ENCODE peak calls at places on chromosomes 4 and X, in ten cellular contexts. One of them, this sample, is unnamed.

GRCh38 chrX:65811558-65812228 is 144.2 kb downstream of the MSN start:
- DNase-seq in NCI-H1105: no peak
- DNase-seq in GM12892: no peak
- DNase-seq in nephron progenitor cell: no peak
- DNase-seq in thoracic aorta: no peak
- DNase-seq in CD4-positive, CD25-positive, alpha-beta regulatory T cell: no peak
- DNase-seq in T-helper 22 cell: no peak
- DNase-seq in CD8-positive, alpha-beta T cell: no peak
- DNase-seq in HTR-8/SVneo: no peak
- DNase-seq in T-helper 1 cell: no peak
- DNase-seq in this sample: no peak

GRCh38 chrX:46912098-46912672 is at the start of gene JADE3:
- DNase-seq in T-helper 22 cell: peak; percentile 10
- DNase-seq in HTR-8/SVneo: peak; percentile 36
- DNase-seq in thoracic aorta: peak; percentile 11
- DNase-seq in CD8-positive, alpha-beta T cell: peak; percentile 16
- DNase-seq in T-helper 1 cell: peak; percentile 9
- DNase-seq in NCI-H1105: peak; percentile 71
- DNase-seq in GM12892: peak; percentile 31
- DNase-seq in nephron progenitor cell: peak; percentile 81
- DNase-seq in CD4-positive, CD25-positive, alpha-beta regulatory T cell: no peak
- DNase-seq in this sample: no peak

GRCh38 chr4:168558587-168558986 is 61.7 kb downstream of the PALLD start:
- DNase-seq in GM12892: no peak
- DNase-seq in CD8-positive, alpha-beta T cell: no peak
- DNase-seq in nephron progenitor cell: no peak
- DNase-seq in HTR-8/SVneo: peak; percentile 66
- DNase-seq in T-helper 1 cell: no peak
- DNase-seq in CD4-positive, CD25-positive, alpha-beta regulatory T cell: no peak
- DNase-seq in T-helper 22 cell: no peak
- DNase-seq in thoracic aorta: no peak
- DNase-seq in NCI-H1105: no peak
- DNase-seq in this sample: no peak

GRCh38 chr4:86939123-86939522 is 4.3 kb downstream of the AFF1 start:
- DNase-seq in NCI-H1105: no peak
- DNase-seq in HTR-8/SVneo: no peak
- DNase-seq in CD8-positive, alpha-beta T cell: no peak
- DNase-seq in CD4-positive, CD25-positive, alpha-beta regulatory T cell: peak; percentile 38
- DNase-seq in GM12892: no peak
- DNase-seq in T-helper 1 cell: no peak
- DNase-seq in nephron progenitor cell: no peak
- DNase-seq in thoracic aorta: no peak
- DNase-seq in T-helper 22 cell: no peak
- DNase-seq in this sample: no peak

GRCh38 chr4:6926681-6927478 is 17.3 kb downstream of the TBC1D14 start:
- DNase-seq in NCI-H1105: no peak
- DNase-seq in T-helper 1 cell: peak; percentile 71
- DNase-seq in CD4-positive, CD25-positive, alpha-beta regulatory T cell: peak; percentile 58
- DNase-seq in nephron progenitor cell: peak; percentile 31
- DNase-seq in GM12892: no peak
- DNase-seq in thoracic aorta: no peak
- DNase-seq in CD8-positive, alpha-beta T cell: peak; percentile 65
- DNase-seq in T-helper 22 cell: peak; percentile 62
- DNase-seq in HTR-8/SVneo: no peak
- DNase-seq in this sample: no peak

GRCh38 chrX:45479835-45480422 is 279.3 kb upstream of the DIPK2B start:
- DNase-seq in T-helper 1 cell: no peak
- DNase-seq in nephron progenitor cell: no peak
- DNase-seq in CD4-positive, CD25-positive, alpha-beta regulatory T cell: no peak
- DNase-seq in NCI-H1105: no peak
- DNase-seq in CD8-positive, alpha-beta T cell: no peak
- DNase-seq in GM12892: no peak
- DNase-seq in HTR-8/SVneo: peak; percentile 35
- DNase-seq in T-helper 22 cell: no peak
- DNase-seq in thoracic aorta: no peak
- DNase-seq in this sample: no peak

GRCh38 chr4:190020790-190021717 is 6.0 kb downstream of the FRG2 start:
- DNase-seq in GM12892: peak; percentile 18
- DNase-seq in T-helper 1 cell: no peak
- DNase-seq in CD4-positive, CD25-positive, alpha-beta regulatory T cell: peak; percentile 15
- DNase-seq in NCI-H1105: no peak
- DNase-seq in thoracic aorta: no peak
- DNase-seq in T-helper 22 cell: no peak
- DNase-seq in HTR-8/SVneo: peak; percentile 89
- DNase-seq in nephron progenitor cell: no peak
- DNase-seq in CD8-positive, alpha-beta T cell: peak; percentile 25
- DNase-seq in this sample: no peak

GRCh38 chr4:8176547-8177399 is 18.2 kb upstream of the ABLIM2 start:
- DNase-seq in HTR-8/SVneo: peak; percentile 78
- DNase-seq in GM12892: peak; percentile 71
- DNase-seq in T-helper 1 cell: peak; percentile 18
- DNase-seq in NCI-H1105: no peak
- DNase-seq in T-helper 22 cell: no peak
- DNase-seq in CD8-positive, alpha-beta T cell: peak; percentile 48
- DNase-seq in CD4-positive, CD25-positive, alpha-beta regulatory T cell: peak; percentile 49
- DNase-seq in nephron progenitor cell: peak; percentile 66
- DNase-seq in thoracic aorta: no peak
- DNase-seq in this sample: no peak

GRCh38 chr4:52576326-52576725 is 82.8 kb downstream of the USP46 start:
- DNase-seq in GM12892: no peak
- DNase-seq in NCI-H1105: no peak
- DNase-seq in HTR-8/SVneo: no peak
- DNase-seq in CD8-positive, alpha-beta T cell: no peak
- DNase-seq in T-helper 22 cell: no peak
- DNase-seq in nephron progenitor cell: no peak
- DNase-seq in thoracic aorta: no peak
- DNase-seq in T-helper 1 cell: no peak
- DNase-seq in CD4-positive, CD25-positive, alpha-beta regulatory T cell: no peak
- DNase-seq in this sample: no peak

GRCh38 chr4:6771229-6771671 is 11.3 kb upstream of the KIAA0232 start:
- DNase-seq in GM12892: no peak
- DNase-seq in NCI-H1105: no peak
- DNase-seq in T-helper 22 cell: no peak
- DNase-seq in thoracic aorta: peak; percentile 86
- DNase-seq in CD8-positive, alpha-beta T cell: no peak
- DNase-seq in T-helper 1 cell: no peak
- DNase-seq in HTR-8/SVneo: no peak
- DNase-seq in nephron progenitor cell: no peak
- DNase-seq in CD4-positive, CD25-positive, alpha-beta regulatory T cell: no peak
- DNase-seq in this sample: no peak

GRCh38 chr4:129545599-129546278 is 449.8 kb downstream of the C4orf33 start:
- DNase-seq in GM12892: no peak
- DNase-seq in nephron progenitor cell: no peak
- DNase-seq in thoracic aorta: peak; percentile 11
- DNase-seq in NCI-H1105: no peak
- DNase-seq in HTR-8/SVneo: no peak
- DNase-seq in T-helper 22 cell: no peak
- DNase-seq in CD8-positive, alpha-beta T cell: no peak
- DNase-seq in T-helper 1 cell: no peak
- DNase-seq in CD4-positive, CD25-positive, alpha-beta regulatory T cell: no peak
- DNase-seq in this sample: peak; percentile 34

GRCh38 chr4:151197258-151197657 is 79.7 kb upstream of the PRSS48 start:
- DNase-seq in HTR-8/SVneo: no peak
- DNase-seq in nephron progenitor cell: no peak
- DNase-seq in CD4-positive, CD25-positive, alpha-beta regulatory T cell: no peak
- DNase-seq in NCI-H1105: no peak
- DNase-seq in T-helper 1 cell: no peak
- DNase-seq in thoracic aorta: no peak
- DNase-seq in CD8-positive, alpha-beta T cell: no peak
- DNase-seq in GM12892: no peak
- DNase-seq in T-helper 22 cell: no peak
- DNase-seq in this sample: no peak

GRCh38 chr4:8847331-8847730 is 24.3 kb downstream of the HMX1 start:
- DNase-seq in nephron progenitor cell: no peak
- DNase-seq in thoracic aorta: no peak
- DNase-seq in NCI-H1105: no peak
- DNase-seq in T-helper 22 cell: no peak
- DNase-seq in GM12892: peak; percentile 2
- DNase-seq in CD8-positive, alpha-beta T cell: no peak
- DNase-seq in CD4-positive, CD25-positive, alpha-beta regulatory T cell: no peak
- DNase-seq in HTR-8/SVneo: no peak
- DNase-seq in T-helper 1 cell: no peak
- DNase-seq in this sample: no peak

GRCh38 chrX:13855689-13856425 is 39.0 kb upstream of the GPM6B start:
- DNase-seq in T-helper 1 cell: no peak
- DNase-seq in nephron progenitor cell: no peak
- DNase-seq in CD4-positive, CD25-positive, alpha-beta regulatory T cell: no peak
- DNase-seq in HTR-8/SVneo: no peak
- DNase-seq in GM12892: no peak
- DNase-seq in thoracic aorta: no peak
- DNase-seq in T-helper 22 cell: no peak
- DNase-seq in NCI-H1105: no peak
- DNase-seq in CD8-positive, alpha-beta T cell: no peak
- DNase-seq in this sample: no peak

GRCh38 chr4:142314183-142314582 is 531.9 kb downstream of the INPP4B start:
- DNase-seq in HTR-8/SVneo: no peak
- DNase-seq in CD8-positive, alpha-beta T cell: no peak
- DNase-seq in GM12892: no peak
- DNase-seq in T-helper 1 cell: no peak
- DNase-seq in T-helper 22 cell: no peak
- DNase-seq in CD4-positive, CD25-positive, alpha-beta regulatory T cell: no peak
- DNase-seq in nephron progenitor cell: no peak
- DNase-seq in thoracic aorta: no peak
- DNase-seq in NCI-H1105: no peak
- DNase-seq in this sample: no peak

GRCh38 chr4:93199492-93199891 is 629.1 kb upstream of the ATOH1 start:
- DNase-seq in T-helper 1 cell: no peak
- DNase-seq in CD8-positive, alpha-beta T cell: no peak
- DNase-seq in GM12892: no peak
- DNase-seq in T-helper 22 cell: no peak
- DNase-seq in HTR-8/SVneo: peak; percentile 11
- DNase-seq in thoracic aorta: no peak
- DNase-seq in CD4-positive, CD25-positive, alpha-beta regulatory T cell: no peak
- DNase-seq in NCI-H1105: peak; percentile 3
- DNase-seq in nephron progenitor cell: peak; percentile 9
- DNase-seq in this sample: no peak

GRCh38 chr4:133096972-133097371 is 52.1 kb upstream of the PCDH10 start:
- DNase-seq in T-helper 22 cell: no peak
- DNase-seq in NCI-H1105: no peak
- DNase-seq in CD8-positive, alpha-beta T cell: no peak
- DNase-seq in thoracic aorta: no peak
- DNase-seq in HTR-8/SVneo: no peak
- DNase-seq in nephron progenitor cell: no peak
- DNase-seq in GM12892: no peak
- DNase-seq in T-helper 1 cell: no peak
- DNase-seq in CD4-positive, CD25-positive, alpha-beta regulatory T cell: no peak
- DNase-seq in this sample: no peak

GRCh38 chr4:183141997-183142396 is 42.9 kb downstream of the WWC2 start:
- DNase-seq in GM12892: no peak
- DNase-seq in HTR-8/SVneo: no peak
- DNase-seq in NCI-H1105: no peak
- DNase-seq in CD8-positive, alpha-beta T cell: no peak
- DNase-seq in CD4-positive, CD25-positive, alpha-beta regulatory T cell: no peak
- DNase-seq in nephron progenitor cell: no peak
- DNase-seq in T-helper 1 cell: no peak
- DNase-seq in T-helper 22 cell: no peak
- DNase-seq in thoracic aorta: no peak
- DNase-seq in this sample: no peak

GRCh38 chr4:176849076-176849475 is 56.4 kb upstream of the VEGFC start:
- DNase-seq in NCI-H1105: no peak
- DNase-seq in nephron progenitor cell: no peak
- DNase-seq in CD8-positive, alpha-beta T cell: no peak
- DNase-seq in CD4-positive, CD25-positive, alpha-beta regulatory T cell: no peak
- DNase-seq in T-helper 1 cell: no peak
- DNase-seq in thoracic aorta: no peak
- DNase-seq in GM12892: no peak
- DNase-seq in HTR-8/SVneo: no peak
- DNase-seq in T-helper 22 cell: no peak
- DNase-seq in this sample: no peak

GRCh38 chr4:89324671-89325070 is 17.1 kb upstream of the GPRIN3 start:
- DNase-seq in CD8-positive, alpha-beta T cell: no peak
- DNase-seq in thoracic aorta: no peak
- DNase-seq in GM12892: no peak
- DNase-seq in T-helper 1 cell: no peak
- DNase-seq in T-helper 22 cell: no peak
- DNase-seq in nephron progenitor cell: no peak
- DNase-seq in CD4-positive, CD25-positive, alpha-beta regulatory T cell: no peak
- DNase-seq in NCI-H1105: no peak
- DNase-seq in HTR-8/SVneo: no peak
- DNase-seq in this sample: no peak

GRCh38 chrX:112197845-112198244 is 115.3 kb upstream of the TRPC5 start:
- DNase-seq in T-helper 1 cell: no peak
- DNase-seq in CD8-positive, alpha-beta T cell: no peak
- DNase-seq in GM12892: no peak
- DNase-seq in nephron progenitor cell: no peak
- DNase-seq in NCI-H1105: no peak
- DNase-seq in CD4-positive, CD25-positive, alpha-beta regulatory T cell: no peak
- DNase-seq in T-helper 22 cell: no peak
- DNase-seq in HTR-8/SVneo: no peak
- DNase-seq in thoracic aorta: no peak
- DNase-seq in this sample: no peak

GRCh38 chrX:1483843-1484637 is 31.3 kb upstream of the ASMTL start:
- DNase-seq in CD8-positive, alpha-beta T cell: no peak
- DNase-seq in nephron progenitor cell: no peak
- DNase-seq in GM12892: no peak
- DNase-seq in CD4-positive, CD25-positive, alpha-beta regulatory T cell: no peak
- DNase-seq in thoracic aorta: no peak
- DNase-seq in NCI-H1105: no peak
- DNase-seq in T-helper 1 cell: no peak
- DNase-seq in T-helper 22 cell: no peak
- DNase-seq in HTR-8/SVneo: no peak
- DNase-seq in this sample: no peak

GRCh38 chr4:154084864-154085263 is 296.0 kb upstream of the SFRP2 start:
- DNase-seq in T-helper 1 cell: no peak
- DNase-seq in HTR-8/SVneo: no peak
- DNase-seq in nephron progenitor cell: no peak
- DNase-seq in CD8-positive, alpha-beta T cell: no peak
- DNase-seq in NCI-H1105: no peak
- DNase-seq in GM12892: no peak
- DNase-seq in thoracic aorta: no peak
- DNase-seq in T-helper 22 cell: no peak
- DNase-seq in CD4-positive, CD25-positive, alpha-beta regulatory T cell: no peak
- DNase-seq in this sample: no peak

GRCh38 chr4:122045533-122045932 is 93.7 kb upstream of the TRPC3 start:
- DNase-seq in T-helper 22 cell: no peak
- DNase-seq in NCI-H1105: peak; percentile 76
- DNase-seq in thoracic aorta: no peak
- DNase-seq in GM12892: no peak
- DNase-seq in CD4-positive, CD25-positive, alpha-beta regulatory T cell: no peak
- DNase-seq in CD8-positive, alpha-beta T cell: no peak
- DNase-seq in HTR-8/SVneo: peak; percentile 51
- DNase-seq in T-helper 1 cell: no peak
- DNase-seq in nephron progenitor cell: no peak
- DNase-seq in this sample: no peak

GRCh38 chr4:46804781-46805413 is 104.1 kb downstream of the COX7B2 start:
- DNase-seq in T-helper 22 cell: no peak
- DNase-seq in HTR-8/SVneo: no peak
- DNase-seq in thoracic aorta: no peak
- DNase-seq in T-helper 1 cell: no peak
- DNase-seq in GM12892: no peak
- DNase-seq in nephron progenitor cell: no peak
- DNase-seq in CD4-positive, CD25-positive, alpha-beta regulatory T cell: no peak
- DNase-seq in CD8-positive, alpha-beta T cell: no peak
- DNase-seq in NCI-H1105: no peak
- DNase-seq in this sample: no peak

This sample was measured in omental fat pad.